ENCODE peak calls at places on chromosomes 1 and 21, in four cellular contexts. One of them, this sample, is unnamed.
A peak's percentile ranks its signal among the peaks of the same experiment; 100 is the strongest.

GRCh38 chr1:146019225-146020057 is 2.1 kb downstream of the HJV start:
- DNase-seq in activated B cell treated with CpG ODN at 0.5 μM for 24 hours: no peak
- DNase-seq in GM13977: peak; percentile 30
- DNase-seq in psoas muscle: peak; percentile 74
- DNase-seq in this sample: no peak

GRCh38 chr1:172513480-172513879 is 19.5 kb upstream of the SUCO start:
- DNase-seq in activated B cell treated with CpG ODN at 0.5 μM for 24 hours: no peak
- DNase-seq in GM13977: no peak
- DNase-seq in psoas muscle: no peak
- DNase-seq in this sample: no peak

GRCh38 chr1:215360021-215360420 is 207.1 kb upstream of the KCTD3 start:
- DNase-seq in activated B cell treated with CpG ODN at 0.5 μM for 24 hours: no peak
- DNase-seq in GM13977: no peak
- DNase-seq in psoas muscle: no peak
- DNase-seq in this sample: no peak

GRCh38 chr1:51990478-51990965 is at the start of gene RAB3B:
- DNase-seq in activated B cell treated with CpG ODN at 0.5 μM for 24 hours: peak; percentile 70
- DNase-seq in GM13977: peak; percentile 88
- DNase-seq in psoas muscle: peak; percentile 64
- DNase-seq in this sample: peak; percentile 89

GRCh38 chr1:93501829-93502369 is 54.0 kb downstream of the FNBP1L start:
- DNase-seq in activated B cell treated with CpG ODN at 0.5 μM for 24 hours: no peak
- DNase-seq in GM13977: no peak
- DNase-seq in psoas muscle: no peak
- DNase-seq in this sample: no peak

GRCh38 chr1:32494196-32494595 is 29.3 kb downstream of the ZBTB8B start:
- DNase-seq in activated B cell treated with CpG ODN at 0.5 μM for 24 hours: no peak
- DNase-seq in GM13977: no peak
- DNase-seq in psoas muscle: no peak
- DNase-seq in this sample: no peak

GRCh38 chr1:19938502-19938901 is 15.1 kb upstream of the PLA2G2E start:
- DNase-seq in activated B cell treated with CpG ODN at 0.5 μM for 24 hours: no peak
- DNase-seq in GM13977: no peak
- DNase-seq in psoas muscle: no peak
- DNase-seq in this sample: no peak

GRCh38 chr1:203284411-203285208 is 20.7 kb upstream of the BTG2 start:
- DNase-seq in activated B cell treated with CpG ODN at 0.5 μM for 24 hours: no peak
- DNase-seq in GM13977: no peak
- DNase-seq in psoas muscle: no peak
- DNase-seq in this sample: no peak

GRCh38 chr1:115771847-115772457 is 3.4 kb upstream of the CASQ2 start:
- DNase-seq in activated B cell treated with CpG ODN at 0.5 μM for 24 hours: no peak
- DNase-seq in GM13977: peak; percentile 67
- DNase-seq in psoas muscle: peak; percentile 68
- DNase-seq in this sample: no peak

GRCh38 chr21:46092811-46093667 is 4.9 kb upstream of the COL6A2 start:
- DNase-seq in activated B cell treated with CpG ODN at 0.5 μM for 24 hours: no peak
- DNase-seq in GM13977: no peak
- DNase-seq in psoas muscle: peak; percentile 36
- DNase-seq in this sample: no peak

GRCh38 chr1:33306561-33307493 is 14.1 kb downstream of the A3GALT2 start:
- DNase-seq in activated B cell treated with CpG ODN at 0.5 μM for 24 hours: no peak
- DNase-seq in GM13977: no peak
- DNase-seq in psoas muscle: peak; percentile 74
- DNase-seq in this sample: no peak

GRCh38 chr1:233113713-233114028 is 163.3 kb downstream of the NTPCR start:
- DNase-seq in activated B cell treated with CpG ODN at 0.5 μM for 24 hours: no peak
- DNase-seq in GM13977: no peak
- DNase-seq in psoas muscle: no peak
- DNase-seq in this sample: no peak

GRCh38 chr1:65813956-65814355 is 21.3 kb downstream of the PDE4B start:
- DNase-seq in activated B cell treated with CpG ODN at 0.5 μM for 24 hours: no peak
- DNase-seq in GM13977: no peak
- DNase-seq in psoas muscle: no peak
- DNase-seq in this sample: no peak

GRCh38 chr1:200168926-200169325 is 141.4 kb downstream of the NR5A2 start:
- DNase-seq in activated B cell treated with CpG ODN at 0.5 μM for 24 hours: no peak
- DNase-seq in GM13977: no peak
- DNase-seq in psoas muscle: no peak
- DNase-seq in this sample: no peak

GRCh38 chr1:21022279-21023040 is 154.2 kb downstream of the EIF4G3 start:
- DNase-seq in activated B cell treated with CpG ODN at 0.5 μM for 24 hours: no peak
- DNase-seq in GM13977: peak; percentile 76
- DNase-seq in psoas muscle: no peak
- DNase-seq in this sample: no peak

GRCh38 chr1:26016258-26016943 is 5.2 kb upstream of the EXTL1 start:
- DNase-seq in activated B cell treated with CpG ODN at 0.5 μM for 24 hours: no peak
- DNase-seq in GM13977: peak; percentile 49
- DNase-seq in psoas muscle: no peak
- DNase-seq in this sample: no peak

GRCh38 chr21:33051925-33052324 is 18.0 kb upstream of the OLIG1 start:
- DNase-seq in activated B cell treated with CpG ODN at 0.5 μM for 24 hours: no peak
- DNase-seq in GM13977: no peak
- DNase-seq in psoas muscle: no peak
- DNase-seq in this sample: no peak

GRCh38 chr1:89457046-89457445 is 67.6 kb upstream of the LRRC8B start:
- DNase-seq in activated B cell treated with CpG ODN at 0.5 μM for 24 hours: no peak
- DNase-seq in GM13977: no peak
- DNase-seq in psoas muscle: no peak
- DNase-seq in this sample: no peak

GRCh38 chr1:173856903-173857302 is 10.9 kb downstream of the GAS5 start:
- DNase-seq in activated B cell treated with CpG ODN at 0.5 μM for 24 hours: no peak
- DNase-seq in GM13977: no peak
- DNase-seq in psoas muscle: no peak
- DNase-seq in this sample: no peak

GRCh38 chr21:35190201-35190701 is 141.1 kb upstream of the RUNX1 start:
- DNase-seq in activated B cell treated with CpG ODN at 0.5 μM for 24 hours: no peak
- DNase-seq in GM13977: no peak
- DNase-seq in psoas muscle: no peak
- DNase-seq in this sample: no peak

GRCh38 chr1:150477733-150478132 is 9.5 kb upstream of the TARS2 start:
- DNase-seq in activated B cell treated with CpG ODN at 0.5 μM for 24 hours: no peak
- DNase-seq in GM13977: no peak
- DNase-seq in psoas muscle: no peak
- DNase-seq in this sample: no peak

GRCh38 chr1:76254165-76255043 is 179.9 kb downstream of the ST6GALNAC3 start:
- DNase-seq in activated B cell treated with CpG ODN at 0.5 μM for 24 hours: no peak
- DNase-seq in GM13977: no peak
- DNase-seq in psoas muscle: no peak
- DNase-seq in this sample: no peak

GRCh38 chr1:3494321-3495308 is 40.1 kb downstream of the ARHGEF16 start:
- DNase-seq in activated B cell treated with CpG ODN at 0.5 μM for 24 hours: no peak
- DNase-seq in GM13977: no peak
- DNase-seq in psoas muscle: no peak
- DNase-seq in this sample: no peak

GRCh38 chr21:37531402-37532042 is 164.9 kb downstream of the DYRK1A start:
- DNase-seq in activated B cell treated with CpG ODN at 0.5 μM for 24 hours: no peak
- DNase-seq in GM13977: no peak
- DNase-seq in psoas muscle: peak; percentile 72
- DNase-seq in this sample: no peak

GRCh38 chr1:207298666-207299065 is 22.8 kb upstream of the CD55 start:
- DNase-seq in activated B cell treated with CpG ODN at 0.5 μM for 24 hours: no peak
- DNase-seq in GM13977: no peak
- DNase-seq in psoas muscle: no peak
- DNase-seq in this sample: no peak

GRCh38 chr1:53616511-53616910 is 122.5 kb downstream of the GLIS1 start:
- DNase-seq in activated B cell treated with CpG ODN at 0.5 μM for 24 hours: no peak
- DNase-seq in GM13977: no peak
- DNase-seq in psoas muscle: no peak
- DNase-seq in this sample: no peak

GRCh38 chr1:205444931-205445652 is 10.8 kb downstream of the BLACAT1 start:
- DNase-seq in activated B cell treated with CpG ODN at 0.5 μM for 24 hours: no peak
- DNase-seq in GM13977: no peak
- DNase-seq in psoas muscle: peak; percentile 74
- DNase-seq in this sample: peak; percentile 98

GRCh38 chr1:192610114-192610958 is 25.6 kb upstream of the RGS13 start:
- DNase-seq in activated B cell treated with CpG ODN at 0.5 μM for 24 hours: no peak
- DNase-seq in GM13977: peak; percentile 17
- DNase-seq in psoas muscle: no peak
- DNase-seq in this sample: no peak

GRCh38 chr1:32351859-32352745 is 10.2 kb downstream of the FAM229A start:
- DNase-seq in activated B cell treated with CpG ODN at 0.5 μM for 24 hours: no peak
- DNase-seq in GM13977: no peak
- DNase-seq in psoas muscle: peak; percentile 78
- DNase-seq in this sample: no peak

GRCh38 chr21:43812139-43812821 is 22.9 kb downstream of the RRP1 start:
- DNase-seq in activated B cell treated with CpG ODN at 0.5 μM for 24 hours: no peak
- DNase-seq in GM13977: no peak
- DNase-seq in psoas muscle: peak; percentile 83
- DNase-seq in this sample: no peak

GRCh38 chr1:209560952-209561351 is 22.6 kb upstream of the CAMK1G start:
- DNase-seq in activated B cell treated with CpG ODN at 0.5 μM for 24 hours: no peak
- DNase-seq in GM13977: no peak
- DNase-seq in psoas muscle: no peak
- DNase-seq in this sample: no peak

GRCh38 chr1:66278260-66279046 is 255.5 kb upstream of the SGIP1 start:
- DNase-seq in activated B cell treated with CpG ODN at 0.5 μM for 24 hours: no peak
- DNase-seq in GM13977: no peak
- DNase-seq in psoas muscle: no peak
- DNase-seq in this sample: no peak

GRCh38 chr1:202230939-202231645 is 37.5 kb downstream of the LGR6 start:
- DNase-seq in activated B cell treated with CpG ODN at 0.5 μM for 24 hours: no peak
- DNase-seq in GM13977: no peak
- DNase-seq in psoas muscle: no peak
- DNase-seq in this sample: no peak

DNA sequence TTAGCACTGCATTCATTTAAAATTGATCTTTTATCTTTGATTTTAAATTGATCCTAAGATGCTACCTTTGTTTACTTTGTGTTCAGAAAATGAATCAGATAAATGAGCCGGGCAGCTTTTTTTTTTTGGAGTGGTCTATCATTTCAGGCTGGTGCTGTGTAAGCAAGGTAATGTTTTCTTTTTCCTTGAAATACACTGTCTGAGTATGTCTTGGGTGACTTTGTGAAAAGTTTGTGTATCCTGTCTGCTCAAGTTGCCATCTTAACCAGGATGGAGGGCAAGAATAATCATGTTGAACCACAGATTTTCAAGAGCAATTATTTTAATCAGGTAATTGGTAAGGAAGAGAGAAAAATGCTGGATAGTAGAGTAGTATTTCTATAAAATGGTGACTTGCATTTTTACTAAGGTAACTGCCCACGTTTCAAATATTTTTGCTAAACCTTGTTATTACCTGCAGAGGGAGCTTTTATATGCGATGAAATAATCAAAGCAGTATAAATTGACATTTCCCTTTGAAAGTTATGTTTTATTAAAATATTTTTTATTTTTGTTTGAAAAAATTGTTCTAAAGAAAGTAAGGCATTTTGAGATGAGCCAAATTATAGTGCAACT is 11.1 kb downstream of the ADGRL2 start:
- DNase-seq in activated B cell treated with CpG ODN at 0.5 μM for 24 hours: no peak
- DNase-seq in GM13977: no peak
- DNase-seq in psoas muscle: no peak
- DNase-seq in this sample: no peak
- TF ChIP-seq CTCF in activated B cell treated with CpG ODN at 0.5 μM for 24 hours: no peak
- TF ChIP-seq CTCF in GM13977: peak; percentile 7
- TF ChIP-seq CTCF in psoas muscle: peak; percentile 11
- TF ChIP-seq CTCF in this sample: peak; percentile 36

DNA sequence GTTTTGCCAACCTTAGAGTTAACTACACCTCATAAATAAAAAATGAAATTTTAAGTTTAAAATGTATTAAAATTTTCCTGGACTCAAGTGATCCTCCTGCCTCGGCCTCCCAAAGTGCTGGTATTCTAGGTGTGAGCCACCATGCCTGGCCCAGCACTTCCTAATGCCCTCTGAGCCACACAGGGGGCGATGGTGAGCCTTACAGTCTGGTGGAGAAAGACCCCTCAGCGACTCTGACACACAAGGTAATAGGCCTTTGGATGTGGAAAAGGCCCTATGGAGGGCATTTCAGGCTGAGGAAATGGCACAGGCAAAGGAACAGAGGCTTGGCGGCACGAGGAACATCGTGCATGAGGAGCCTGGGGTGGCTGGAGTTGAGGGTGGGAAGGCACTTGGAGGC is 6.7 kb downstream of the CITED4 start:
- DNase-seq in activated B cell treated with CpG ODN at 0.5 μM for 24 hours: no peak
- DNase-seq in GM13977: no peak
- DNase-seq in psoas muscle: no peak
- DNase-seq in this sample: no peak
- TF ChIP-seq CTCF in activated B cell treated with CpG ODN at 0.5 μM for 24 hours: no peak
- TF ChIP-seq CTCF in GM13977: peak; percentile 34
- TF ChIP-seq CTCF in psoas muscle: no peak
- TF ChIP-seq CTCF in this sample: peak; percentile 25

GRCh38 chr1:2247760-2248126 is 19.6 kb downstream of the SKI start:
- DNase-seq in activated B cell treated with CpG ODN at 0.5 μM for 24 hours: no peak
- DNase-seq in GM13977: no peak
- DNase-seq in psoas muscle: peak; percentile 78
- DNase-seq in this sample: no peak

GRCh38 chr1:2250721-2251281 is 22.7 kb downstream of the SKI start:
- DNase-seq in activated B cell treated with CpG ODN at 0.5 μM for 24 hours: no peak
- DNase-seq in GM13977: no peak
- DNase-seq in psoas muscle: peak; percentile 55
- DNase-seq in this sample: no peak

GRCh38 chr1:2248854-2249558 is 20.9 kb downstream of the SKI start:
- DNase-seq in activated B cell treated with CpG ODN at 0.5 μM for 24 hours: no peak
- DNase-seq in GM13977: no peak
- DNase-seq in psoas muscle: no peak
- DNase-seq in this sample: no peak

GRCh38 chr1:2249559-2249906 is 21.4 kb downstream of the SKI start:
- DNase-seq in activated B cell treated with CpG ODN at 0.5 μM for 24 hours: no peak
- DNase-seq in GM13977: no peak
- DNase-seq in psoas muscle: no peak
- DNase-seq in this sample: no peak

GRCh38 chr1:2248127-2248826 is 20.2 kb downstream of the SKI start:
- DNase-seq in activated B cell treated with CpG ODN at 0.5 μM for 24 hours: no peak
- DNase-seq in GM13977: no peak
- DNase-seq in psoas muscle: no peak
- DNase-seq in this sample: no peak
- TF ChIP-seq CTCF in activated B cell treated with CpG ODN at 0.5 μM for 24 hours: no peak
- TF ChIP-seq CTCF in GM13977: no peak
- TF ChIP-seq CTCF in psoas muscle: no peak
- TF ChIP-seq CTCF in this sample: no peak

GRCh38 chr1:17574502-17574901 is 35.0 kb downstream of the ARHGEF10L start:
- DNase-seq in activated B cell treated with CpG ODN at 0.5 μM for 24 hours: no peak
- DNase-seq in GM13977: no peak
- DNase-seq in psoas muscle: no peak
- DNase-seq in this sample: no peak
- TF ChIP-seq CTCF in activated B cell treated with CpG ODN at 0.5 μM for 24 hours: no peak
- TF ChIP-seq CTCF in GM13977: peak; percentile 3
- TF ChIP-seq CTCF in psoas muscle: peak; percentile 5
- TF ChIP-seq CTCF in this sample: no peak

GRCh38 chr1:182527680-182528079 is 61.4 kb downstream of the RNASEL start:
- DNase-seq in activated B cell treated with CpG ODN at 0.5 μM for 24 hours: no peak
- DNase-seq in GM13977: no peak
- DNase-seq in psoas muscle: no peak
- DNase-seq in this sample: no peak
- TF ChIP-seq CTCF in activated B cell treated with CpG ODN at 0.5 μM for 24 hours: no peak
- TF ChIP-seq CTCF in GM13977: no peak
- TF ChIP-seq CTCF in psoas muscle: no peak
- TF ChIP-seq CTCF in this sample: no peak